ENCODE peak calls at places on chromosomes 16 and 17, in seven cellular contexts. M, J, X, Y, U, B and N are unnamed samples.

GRCh38 chr17:73278465-73279453 is 17.1 kb upstream of the CPSF4L start:
- DNase-seq in M (no peak), Y (no peak), B (peak; percentile 95), J (no peak), X (no peak), U (no peak), N (peak; percentile 100)

GRCh38 chr17:78128616-78129384 is at the start of gene TMC6:
- DNase-seq in M (peak; percentile 73), Y (peak; percentile 57), X (peak; percentile 73), U (peak; percentile 81), B (no peak), J (peak; percentile 70), N (peak; percentile 65)

GRCh38 chr16:81832801-81833547 is 53.9 kb downstream of the PLCG2 start:
- DNase-seq in J (no peak), M (no peak), X (no peak), B (no peak), Y (no peak), U (no peak), N (no peak)

GRCh38 chr16:23847938-23848337 is 12.2 kb downstream of the PRKCB start:
- DNase-seq in Y (no peak), B (no peak), J (peak; percentile 65), X (no peak), M (no peak), U (no peak), N (no peak)

GRCh38 chr16:1095450-1096163 is 437 bp downstream of the C1QTNF8 start:
- DNase-seq in B (no peak), Y (no peak), X (no peak), J (no peak), U (no peak), M (no peak), N (no peak)

GRCh38 chr16:4058386-4058785 is 57.9 kb downstream of the ADCY9 start:
- DNase-seq in U (no peak), Y (no peak), M (no peak), B (no peak), J (no peak), X (no peak), N (no peak)

GRCh38 chr16:81810361-81810760 is 31.3 kb downstream of the PLCG2 start:
- DNase-seq in X (no peak), Y (no peak), U (peak; percentile 69), J (no peak), B (no peak), M (no peak), N (no peak)

GRCh38 chr17:78937561-78937960 is 12.4 kb upstream of the TIMP2 start:
- DNase-seq in M (no peak), Y (no peak), B (no peak), X (no peak), J (no peak), U (no peak), N (no peak)

GRCh38 chr16:30028438-30029093 is 2.5 kb downstream of the TLCD3B start:
- DNase-seq in J (no peak), Y (no peak), X (no peak), M (no peak), U (peak; percentile 56), B (no peak), N (no peak)

GRCh38 chr17:42779304-42779941 is 987 bp upstream of the WNK4 start:
- DNase-seq in Y (no peak), X (no peak), B (no peak), U (no peak), J (no peak), M (no peak), N (peak; percentile 11)

GRCh38 chr16:51636913-51637743 is 486.1 kb upstream of the SALL1 start:
- DNase-seq in J (no peak), M (no peak), U (no peak), Y (no peak), B (no peak), X (no peak), N (no peak)

GRCh38 chr17:36978810-36979584 is 30.2 kb downstream of the AATF start:
- DNase-seq in M (no peak), J (no peak), Y (no peak), B (no peak), X (no peak), U (peak; percentile 43), N (no peak)

GRCh38 chr16:15773964-15774363 is 82.9 kb downstream of the MYH11 start:
- DNase-seq in J (no peak), X (no peak), Y (no peak), B (no peak), U (no peak), M (no peak), N (no peak)

GRCh38 chr17:6327007-6327406 is 107.9 kb downstream of the AIPL1 start:
- DNase-seq in Y (no peak), M (no peak), U (peak; percentile 1), B (no peak), J (peak; percentile 2), X (no peak), N (no peak)

GRCh38 chr16:88804552-88805339 is 1.2 kb downstream of the CDT1 start:
- DNase-seq in B (no peak), Y (no peak), J (no peak), M (no peak), U (peak; percentile 52), X (no peak), N (no peak)

GRCh38 chr16:2088192-2088631 is 40.4 kb downstream of the TSC2 start:
- DNase-seq in J (no peak), M (no peak), Y (no peak), U (no peak), B (no peak), X (no peak), N (no peak)

GRCh38 chr16:31348578-31348977 is 6.4 kb upstream of the ITGAX start:
- DNase-seq in J (no peak), U (no peak), M (no peak), Y (no peak), X (no peak), B (no peak), N (no peak)

GRCh38 chr17:77794846-77795245 is 163.7 kb upstream of the TNRC6C start:
- DNase-seq in U (no peak), M (no peak), J (no peak), B (no peak), X (no peak), Y (no peak), N (no peak)

GRCh38 chr16:89970011-89970410 is 21.5 kb downstream of the DEF8 start:
- DNase-seq in X (no peak), Y (no peak), J (no peak), B (no peak), M (no peak), U (no peak), N (no peak)